ENCODE peak calls at places on chromosomes 1 and 21, in four cellular contexts. X, S, M and B are unnamed samples. For H3K4me1, the result is how much of the 10 kb centered on the place peaks cover.

GRCh38 chr1:1371741-1372711 is 3.0 kb downstream of the AURKAIP1 start:
- DNase-seq in X (peak), S (no peak), M (peak), B (peak)

GRCh38 chr1:151130837-151131586 is 15.4 kb downstream of the SEMA6C start:
- DNase-seq in X (peak), S (peak), M (peak), B (peak)

GRCh38 chr1:110059133-110059863 is 11.2 kb downstream of the ALX3 start:
- DNase-seq in X (peak), S (no peak), M (no peak), B (no peak)

GRCh38 chr1:70504176-70504820 is 93.2 kb downstream of the CTH start:
- DNase-seq in X (peak), S (no peak), M (no peak), B (no peak)

GRCh38 chr1:106926748-106927582 is 129.5 kb upstream of the PRMT6 start:
- DNase-seq in X (peak), S (peak), M (no peak), B (no peak)

GRCh38 chr1:246417152-246417812 is 89.8 kb downstream of the SMYD3 start:
- DNase-seq in X (peak), S (peak), M (no peak), B (no peak)

GRCh38 chr21:44510508-44511218 is 29.3 kb downstream of the KRTAP10-1 start:
- DNase-seq in X (no peak), S (peak), M (peak), B (peak)

GRCh38 chr1:176391621-176392020 is 71.4 kb upstream of the PAPPA2 start:
- DNase-seq in X (no peak), S (no peak), M (no peak), B (no peak)

GRCh38 chr1:200793677-200794076 is 55.0 kb downstream of the CAMSAP2 start:
- DNase-seq in X (no peak), S (no peak), M (no peak), B (no peak)

GRCh38 chr1:116372651-116373444 is at the start of gene ATP1A1:
- DNase-seq in X (peak), S (peak), M (peak), B (peak)

GRCh38 chr1:193914871-193915270 is 728.5 kb upstream of the B3GALT2 start:
- DNase-seq in X (no peak), S (no peak), M (no peak), B (no peak)

GRCh38 chr1:39965051-39965450 is 10.1 kb downstream of the MFSD2A start:
- DNase-seq in X (no peak), S (no peak), M (no peak), B (no peak)

GRCh38 chr1:23799570-23800395 is 771 bp downstream of the GALE start:
- DNase-seq in X (peak), S (peak), M (no peak), B (peak)

GRCh38 chr1:35264035-35264434 is 4.5 kb upstream of the ZMYM4 start:
- DNase-seq in X (no peak), S (no peak), M (no peak), B (no peak)

GRCh38 chr1:205017036-205017435 is 26.0 kb upstream of the CNTN2 start:
- DNase-seq in X (no peak), S (no peak), M (no peak), B (no peak)

GRCh38 chr21:38170283-38170682 is 86.5 kb upstream of the KCNJ15 start:
- DNase-seq in X (peak), S (peak), M (no peak), B (no peak)

GRCh38 chr1:193185206-193185605 is 1.2 kb downstream of the B3GALT2 start:
- DNase-seq in X (no peak), S (no peak), M (no peak), B (no peak)

GRCh38 chr1:6538958-6539357 is 15.4 kb downstream of the NOL9 start:
- DNase-seq in X (peak), S (no peak), M (no peak), B (no peak)

GRCh38 chr1:152050886-152051764 is 14.3 kb upstream of the S100A11 start:
- DNase-seq in X (peak), S (peak), M (no peak), B (no peak)

GRCh38 chr1:156241926-156242325 is at the start of gene BGLAP:
- DNase-seq in X (no peak), S (no peak), M (no peak), B (no peak)
- H3K4me1 ChIP-seq in X (under half), S (under half), M (under half), B (under half)

DNA sequence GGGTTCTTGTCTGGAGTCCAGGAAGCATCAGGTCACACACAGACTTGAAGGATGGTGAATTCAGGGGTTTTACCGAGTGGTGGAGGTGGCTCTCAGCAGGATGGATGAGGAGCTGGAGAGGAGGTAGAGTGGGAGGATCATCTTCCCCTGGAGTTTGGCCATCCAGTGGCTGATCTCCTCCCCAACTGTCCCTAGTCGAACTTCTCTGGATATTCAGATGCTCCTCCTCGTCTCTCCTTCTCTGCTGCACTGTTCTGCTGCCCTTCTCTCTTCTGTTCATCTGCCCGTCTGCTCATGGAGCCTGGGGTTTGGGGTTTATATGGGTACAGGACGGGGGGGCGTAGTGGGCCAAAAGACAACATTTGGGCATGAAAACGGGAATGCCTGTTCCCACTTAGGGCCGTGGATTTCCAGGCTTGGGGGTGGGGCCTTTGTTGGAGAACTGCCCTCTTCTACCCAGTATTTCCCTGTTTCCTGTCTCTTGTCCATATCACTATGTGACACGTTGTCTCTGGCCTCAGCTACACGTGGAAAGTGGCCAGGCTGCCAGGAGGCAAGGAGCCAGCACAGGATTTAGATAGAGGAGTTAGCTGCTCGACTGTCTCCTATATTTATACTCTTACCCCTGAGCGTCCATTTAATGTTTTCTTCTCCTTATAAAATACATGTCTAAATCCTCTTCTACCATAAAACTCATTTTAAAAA is 76.7 kb downstream of the SIPA1L2 start:
- DNase-seq in X (peak), S (no peak), M (peak), B (peak)
- H3K4me1 ChIP-seq in X (under half), S (under half), M (under half), B (under half)

DNA sequence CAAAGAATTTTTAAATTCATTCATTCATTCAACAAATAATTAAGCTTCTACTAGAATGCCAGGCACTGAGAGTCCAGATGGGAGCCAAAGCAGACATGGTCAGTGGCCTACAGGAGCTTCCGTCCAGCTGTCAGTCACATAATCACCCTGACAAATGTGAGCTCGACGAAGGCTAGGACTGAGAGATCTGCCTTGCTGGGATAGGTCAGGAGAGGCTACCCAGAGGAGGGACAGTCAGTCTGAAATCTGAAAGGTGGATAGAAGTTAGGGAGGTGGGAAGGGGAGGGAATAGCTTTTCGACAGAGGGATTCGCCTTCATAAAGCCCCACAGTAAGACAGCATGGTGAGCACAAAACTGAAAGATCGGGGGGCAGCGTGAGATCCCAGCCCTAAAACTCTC is 8.3 kb downstream of the EPHX1 start:
- DNase-seq in X (no peak), S (no peak), M (no peak), B (no peak)
- H3K4me1 ChIP-seq in X (under half), S (under half), M (half or more), B (half or more)

GRCh38 chr1:62448221-62448933 is 11.5 kb downstream of the USP1 start:
- DNase-seq in X (no peak), S (no peak), M (no peak), B (no peak)
- H3K4me1 ChIP-seq in X (under half), S (under half), M (under half), B (under half)

GRCh38 chr1:162988869-162989268 is 80.3 kb upstream of the RGS4 start:
- DNase-seq in X (no peak), S (no peak), M (no peak), B (no peak)
- H3K4me1 ChIP-seq in X (under half), S (under half), M (under half), B (under half)

GRCh38 chr1:180922637-180923023 is 9.9 kb downstream of the KIAA1614 start:
- DNase-seq in X (no peak), S (no peak), M (no peak), B (no peak)

GRCh38 chr1:180924939-180925338 is 12.2 kb downstream of the KIAA1614 start:
- DNase-seq in X (no peak), S (no peak), M (no peak), B (no peak)

GRCh38 chr1:180925471-180926051 is 12.9 kb downstream of the KIAA1614 start:
- DNase-seq in X (no peak), S (no peak), M (no peak), B (no peak)

GRCh38 chr1:180923024-180923841 is 10.5 kb downstream of the KIAA1614 start:
- DNase-seq in X (peak), S (peak), M (no peak), B (no peak)

DNA sequence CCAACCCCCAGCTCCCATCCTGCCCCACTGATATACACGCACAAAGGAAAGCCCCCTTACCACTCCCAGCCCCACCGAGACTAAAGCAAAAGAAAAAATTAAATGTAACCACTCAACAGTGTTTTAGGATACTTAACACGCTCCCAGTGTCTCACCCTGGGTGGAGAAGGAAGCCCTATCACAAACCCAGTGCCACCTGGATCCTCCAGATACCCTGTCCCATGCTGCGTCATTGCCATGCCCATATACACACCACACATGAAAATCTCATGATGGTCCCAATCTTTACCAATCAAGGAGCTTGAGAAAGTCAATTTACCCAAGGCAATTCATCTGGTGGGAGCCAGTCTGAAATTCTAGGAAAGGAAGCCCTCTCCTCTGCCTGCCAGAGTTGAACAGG is 11.2 kb downstream of the KIAA1614 start:
- DNase-seq in X (no peak), S (no peak), M (no peak), B (no peak)
- H3K4me1 ChIP-seq in X (under half), S (under half), M (under half), B (under half)

GRCh38 chr1:154403983-154404382 is 1.2 kb upstream of the IL6R start:
- DNase-seq in X (no peak), S (no peak), M (no peak), B (no peak)
- H3K4me1 ChIP-seq in X (under half), S (under half), M (under half), B (under half)

GRCh38 chr1:41917051-41917530 is 1.6 kb downstream of the HIVEP3 start:
- DNase-seq in X (no peak), S (no peak), M (no peak), B (no peak)
- H3K4me1 ChIP-seq in X (under half), S (half or more), M (under half), B (under half)

GRCh38 chr1:197905699-197906351 is 3.4 kb downstream of the C1orf53 start:
- DNase-seq in X (no peak), S (no peak), M (no peak), B (no peak)
- H3K4me1 ChIP-seq in X (under half), S (under half), M (under half), B (under half)

GRCh38 chr1:155970531-155971167 is 7.7 kb downstream of the ARHGEF2 start:
- DNase-seq in X (peak), S (no peak), M (peak), B (peak)

GRCh38 chr1:155967410-155968400 is 10.6 kb downstream of the ARHGEF2 start:
- DNase-seq in X (no peak), S (no peak), M (no peak), B (no peak)

GRCh38 chr1:155968670-155969069 is 9.7 kb downstream of the ARHGEF2 start:
- DNase-seq in X (peak), S (no peak), M (no peak), B (no peak)

GRCh38 chr1:155966750-155967149 is 11.6 kb downstream of the ARHGEF2 start:
- DNase-seq in X (no peak), S (no peak), M (no peak), B (no peak)

DNA sequence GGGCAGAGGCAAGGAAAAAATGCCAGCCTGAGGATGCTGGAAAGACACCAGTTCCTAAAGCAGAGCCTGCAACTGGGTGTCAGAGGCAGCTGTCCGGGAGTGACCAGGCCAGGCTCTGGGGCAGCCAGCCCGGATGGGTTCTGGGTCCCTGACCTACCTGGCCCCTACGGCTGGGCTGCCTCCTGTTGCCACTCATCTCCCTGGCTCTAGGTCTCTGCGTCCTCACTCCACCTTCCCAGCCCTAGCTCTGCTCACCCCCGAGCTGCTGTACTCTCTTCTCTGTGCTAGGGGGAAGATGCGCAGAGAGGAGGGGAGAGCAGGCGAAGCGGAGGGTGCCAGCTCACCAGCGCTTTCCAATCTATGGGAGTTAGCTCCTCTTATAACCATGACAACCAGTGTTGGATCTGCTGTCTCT is 9.0 kb downstream of the ARHGEF2 start:
- DNase-seq in X (no peak), S (no peak), M (no peak), B (peak)
- H3K4me1 ChIP-seq in X (under half), S (under half), M (half or more), B (half or more)